ENCODE peak calls at places on chromosomes 1 and 21, in eight cellular contexts. G is K562, H is adrenal gland, U is transverse colon, Q is heart left ventricle, Z is ovary, D is right lobe of liver, R is IMR-90. E is an unnamed sample.
A peak's percentile ranks its signal among the peaks of the same experiment; 100 is the strongest.

GRCh38 chr21:34191876-34192275 is 118.5 kb downstream of the MRPS6 start:
- DNase-seq in U (no peak), D (no peak), Q (peak; percentile 8), R (no peak), Z (no peak), G (no peak), H (no peak), E (no peak)

GRCh38 chr21:41068411-41069304 is 99.3 kb upstream of the BACE2 start:
- DNase-seq in R (peak; percentile 23), Q (peak; percentile 75), G (peak; percentile 83), H (peak; percentile 76), Z (peak; percentile 74), D (peak; percentile 79), U (peak; percentile 74), E (peak; percentile 77)

GRCh38 chr1:206469933-206470691 is at the start of gene IKBKE:
- DNase-seq in R (peak; percentile 73), U (peak; percentile 77), Q (peak; percentile 38), H (no peak), Z (peak; percentile 46), G (peak; percentile 45), D (peak; percentile 54), E (peak; percentile 28)

GRCh38 chr1:156749429-156750118 is 1.9 kb downstream of the HDGF start:
- DNase-seq in Z (no peak), G (no peak), Q (no peak), R (no peak), U (peak; percentile 79), D (peak; percentile 87), H (no peak), E (no peak)

GRCh38 chr1:89918794-89919155 is 76.1 kb upstream of the ZNF326 start:
- DNase-seq in G (no peak), U (no peak), H (no peak), Q (no peak), D (no peak), R (no peak), Z (no peak), E (no peak)

GRCh38 chr1:226809785-226810571 is 60.4 kb upstream of the PSEN2 start:
- DNase-seq in G (no peak), Z (no peak), Q (no peak), U (no peak), D (no peak), R (peak; percentile 3), H (no peak), E (no peak)

GRCh38 chr1:44031051-44031899 is at the start of gene SLC6A9:
- DNase-seq in R (peak; percentile 81), U (peak; percentile 69), G (peak; percentile 67), H (peak; percentile 67), Z (peak; percentile 69), Q (peak; percentile 61), D (no peak), E (peak; percentile 47)

GRCh38 chr1:17874665-17875064 is 119.5 kb downstream of the ACTL8 start:
- DNase-seq in U (no peak), G (no peak), R (peak; percentile 90), Z (no peak), D (no peak), Q (no peak), H (no peak), E (no peak)

GRCh38 chr1:184563308-184563707 is 176.5 kb downstream of the C1orf21 start:
- DNase-seq in H (no peak), G (no peak), D (no peak), Q (no peak), R (peak; percentile 40), U (no peak), Z (no peak), E (no peak)

GRCh38 chr1:58839871-58840835 is 56.3 kb upstream of the JUN start:
- DNase-seq in Q (no peak), U (no peak), D (no peak), H (no peak), G (no peak), R (peak; percentile 56), Z (no peak), E (no peak)

GRCh38 chr1:54421101-54421504 is 14.9 kb upstream of the SSBP3 start:
- DNase-seq in D (no peak), Z (no peak), H (no peak), Q (no peak), R (no peak), U (peak; percentile 15), G (no peak), E (no peak)

GRCh38 chr1:112271270-112271669 is 124.7 kb upstream of the CTTNBP2NL start:
- DNase-seq in R (no peak), D (no peak), H (no peak), Z (no peak), U (no peak), G (no peak), Q (no peak), E (no peak)

GRCh38 chr1:119713538-119714456 is 2.1 kb downstream of the PHGDH start:
- DNase-seq in D (no peak), Q (no peak), H (no peak), R (peak; percentile 24), G (no peak), Z (no peak), U (no peak), E (no peak)

GRCh38 chr1:64505944-64506658 is 36.2 kb downstream of the CACHD1 start:
- DNase-seq in D (no peak), G (no peak), Z (peak; percentile 38), R (no peak), U (peak; percentile 63), Q (no peak), H (no peak), E (no peak)

GRCh38 chr1:22773981-22774471 is 63.4 kb downstream of the EPHB2 start:
- DNase-seq in G (no peak), Q (peak; percentile 55), H (peak; percentile 52), D (no peak), R (peak; percentile 38), U (peak; percentile 21), Z (peak; percentile 81), E (peak; percentile 33)

DNA sequence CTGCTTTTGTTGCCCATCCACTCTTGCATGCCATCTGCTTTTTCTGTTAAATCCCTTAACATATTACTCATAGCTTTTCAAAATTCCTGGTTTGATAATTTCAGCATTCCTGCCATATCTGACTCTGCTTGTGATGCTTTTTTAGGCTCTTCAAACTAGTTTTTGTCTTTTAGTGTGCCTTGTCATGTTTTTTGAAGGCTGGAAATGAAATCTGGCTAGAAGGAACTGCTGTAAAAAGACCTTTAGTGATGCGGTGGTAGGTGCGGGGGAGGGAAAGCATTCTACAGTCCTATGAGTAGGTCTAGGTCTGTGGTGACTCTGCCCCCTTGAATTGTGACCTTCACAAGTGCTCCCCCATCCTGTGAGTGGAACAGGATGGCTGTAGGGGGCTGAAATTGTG is 15.0 kb upstream of the S100B start:
- DNase-seq in H (no peak), Z (no peak), Q (no peak), R (peak; percentile 15), G (no peak), U (no peak), D (no peak), E (no peak)
- H3K27ac ChIP-seq in H (no peak overlapping the region), Z (no peak overlapping the region), Q (no peak overlapping the region), R (no peak overlapping the region), G (no peak overlapping the region), U (no peak overlapping the region), D (no peak overlapping the region), E (no peak overlapping the region)

GRCh38 chr1:6419803-6420593 is at the start of gene HES2:
- DNase-seq in R (no peak), H (no peak), U (peak; percentile 80), Q (no peak), G (peak; percentile 95), Z (no peak), D (no peak), E (no peak)

GRCh38 chr1:6419397-6419802 is 319 bp downstream of the HES2 start:
- DNase-seq in H (no peak), U (no peak), D (no peak), Q (no peak), Z (no peak), R (no peak), G (no peak), E (no peak)

GRCh38 chr1:6421266-6421665 is 1.5 kb upstream of the HES2 start:
- DNase-seq in U (no peak), H (no peak), Q (no peak), Z (no peak), G (no peak), D (no peak), R (no peak), E (no peak)

GRCh38 chr1:6418668-6419396 is 887 bp downstream of the HES2 start:
- DNase-seq in G (no peak), Z (no peak), U (peak; percentile 44), H (no peak), R (no peak), D (no peak), Q (no peak), E (no peak)

DNA sequence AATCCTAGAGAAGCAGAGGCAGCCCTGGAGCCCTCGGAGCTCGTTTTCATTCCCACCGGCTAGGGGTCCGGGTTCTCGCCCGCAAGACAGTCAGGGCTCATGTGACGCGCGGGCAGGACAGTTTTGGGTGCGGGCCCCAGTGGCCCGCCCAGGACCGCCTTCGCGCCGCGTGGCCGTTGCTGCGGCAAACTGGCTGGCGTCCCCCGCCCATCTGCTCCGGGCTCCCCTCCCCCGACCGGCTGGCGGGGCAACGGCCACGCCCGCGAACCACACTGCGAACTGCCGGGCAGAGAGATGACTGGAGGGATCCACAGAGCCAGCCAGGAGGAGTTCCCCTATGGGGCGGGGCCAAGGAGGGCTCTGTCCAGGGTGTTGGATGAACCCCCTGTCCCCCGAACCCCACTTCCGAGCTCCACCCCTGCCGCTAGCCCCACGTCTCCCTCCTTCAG is 899 bp upstream of the HES2 start:
- DNase-seq in R (no peak), G (peak; percentile 94), H (no peak), Q (no peak), Z (no peak), D (no peak), U (peak; percentile 71), E (no peak)
- TF ChIP-seq POLR2A in R (no peak), G (no peak), H (no peak), Q (no peak), Z (no peak), D (no peak), U (no peak), E (no peak)

GRCh38 chr1:155174334-155175280 is 958 bp downstream of the TRIM46 start:
- DNase-seq in U (peak; percentile 38), G (peak; percentile 54), H (peak; percentile 48), D (peak; percentile 52), Z (peak; percentile 45), R (peak; percentile 15), Q (no peak), E (no peak)
- H3K27ac ChIP-seq in U (peak overlapping the region; percentile 92), G (no peak overlapping the region), H (no peak overlapping the region), D (no peak overlapping the region), Z (no peak overlapping the region), R (peak overlapping the region; percentile 59), Q (no peak overlapping the region), E (no peak overlapping the region)

DNA sequence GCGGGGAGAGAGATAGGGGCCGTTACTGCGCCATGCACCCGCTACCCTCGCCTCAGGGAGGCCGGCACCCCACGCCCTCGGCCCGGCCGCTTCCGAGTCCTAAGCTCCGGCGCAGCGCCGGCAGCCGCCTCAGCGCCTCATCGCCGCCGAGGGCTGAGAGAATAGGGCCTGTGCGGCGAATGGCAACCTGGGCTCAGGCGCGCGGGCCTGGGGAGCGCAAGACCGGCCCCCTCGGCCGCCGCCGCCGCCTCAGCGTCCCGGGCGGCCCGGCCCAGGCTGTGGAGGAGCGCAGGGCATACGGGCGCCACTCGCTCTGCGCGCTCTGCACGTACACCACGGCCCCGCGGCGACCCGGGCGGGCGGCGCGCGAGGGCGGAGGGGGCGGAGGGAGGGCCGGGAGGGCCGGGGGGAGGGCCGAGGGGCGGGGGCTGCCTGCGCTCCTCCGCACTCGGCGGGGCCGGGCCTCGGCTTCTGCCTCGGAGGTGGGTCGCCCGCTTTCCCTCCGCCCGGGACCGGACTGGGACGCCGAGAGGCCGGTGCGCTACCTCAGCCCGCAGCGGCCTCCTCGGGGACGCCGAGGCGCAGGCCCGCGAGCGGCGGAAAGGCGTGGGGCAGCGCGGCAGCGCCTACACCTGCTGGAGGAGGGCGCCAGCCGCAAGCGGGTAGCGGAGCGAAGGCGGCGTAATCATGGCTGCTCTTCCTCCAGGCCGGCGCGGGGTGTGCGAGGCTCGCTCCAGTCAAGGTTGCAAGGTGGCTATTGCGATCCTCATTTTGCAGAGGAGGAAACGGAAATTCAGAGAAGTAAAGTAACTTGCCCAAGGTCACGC is at the start of gene EGLN1:
- DNase-seq in G (peak; percentile 95), H (peak; percentile 88), D (peak; percentile 93), Q (peak; percentile 91), Z (peak; percentile 85), R (peak; percentile 88), U (peak; percentile 89), E (peak; percentile 76)
- TF ChIP-seq POLR2A in G (peak; percentile 88), H (peak; percentile 66), D (peak; percentile 97), Q (peak; percentile 85), Z (peak; percentile 57), R (peak; percentile 81), U (peak; percentile 91), E (peak; percentile 65)

E was measured in prostate gland.